ENCODE peak calls at places on chromosomes 7 and 10, in nine cellular contexts. C is NCI-H2029; M is HL-60; I is type B pancreatic cell; G is astrocyte of the spinal cord; R is HFFc6; K is occipital lobe; F is stimulated activated CD4-positive, alpha-beta T cell treated with anti-CD3 and anti-CD28 coated beads, Interleukin-12 subunit alpha, Interleukin-12 subunit beta, amount 100 ng/mL, for 48 hours; Z is memory B cell. D is an unnamed sample.
A peak's percentile ranks its signal among the peaks of the same experiment; 100 is the strongest.

GRCh38 chr10:114306116-114306973 is 67.3 kb downstream of the VWA2 start:
- DNase-seq in I (no peak), G (peak; percentile 98), M (no peak), Z (no peak), C (no peak), K (no peak), F (no peak), R (peak; percentile 94), D (peak; percentile 91)

GRCh38 chr7:84536256-84536870 is 341.8 kb upstream of the SEMA3A start:
- DNase-seq in Z (no peak), F (no peak), I (no peak), C (no peak), M (no peak), R (peak; percentile 55), K (no peak), G (no peak), D (no peak)

GRCh38 chr7:127474457-127474856 is 81.9 kb upstream of the ZNF800 start:
- DNase-seq in Z (no peak), C (no peak), M (no peak), I (no peak), F (no peak), K (no peak), G (no peak), R (no peak), D (no peak)

GRCh38 chr7:90411510-90411909 is 8.2 kb downstream of the CLDN12 start:
- DNase-seq in R (no peak), K (no peak), M (no peak), Z (no peak), I (no peak), G (peak; percentile 17), C (peak; percentile 95), F (no peak), D (no peak)

GRCh38 chr7:89514970-89515369 is 639.3 kb upstream of the STEAP1 start:
- DNase-seq in M (no peak), C (no peak), R (no peak), I (no peak), Z (no peak), F (no peak), K (no peak), G (no peak), D (no peak)

GRCh38 chr7:33495207-33495606 is 365.8 kb downstream of the BBS9 start:
- DNase-seq in M (no peak), F (no peak), Z (no peak), I (no peak), R (peak; percentile 69), G (peak; percentile 55), K (no peak), C (no peak), D (peak; percentile 12)

GRCh38 chr10:124132306-124132705 is 38.9 kb upstream of the CHST15 start:
- DNase-seq in K (no peak), I (no peak), R (no peak), M (no peak), F (no peak), C (no peak), G (no peak), Z (no peak), D (no peak)

GRCh38 chr7:101419831-101420230 is 57.2 kb downstream of the COL26A1 start:
- DNase-seq in C (no peak), I (no peak), G (no peak), R (no peak), K (no peak), M (no peak), F (no peak), Z (no peak), D (no peak)

GRCh38 chr10:18681366-18681765 is 22.1 kb downstream of the ARL5B start:
- DNase-seq in G (peak; percentile 45), R (no peak), K (no peak), Z (no peak), C (no peak), M (no peak), I (no peak), F (no peak), D (no peak)

GRCh38 chr10:132167041-132167674 is 19.6 kb upstream of the DPYSL4 start:
- DNase-seq in I (no peak), Z (no peak), K (no peak), C (no peak), F (no peak), M (no peak), G (no peak), R (no peak), D (no peak)

GRCh38 chr10:43115881-43116595 is 22.2 kb upstream of the CSGALNACT2 start:
- DNase-seq in F (no peak), K (no peak), M (no peak), R (no peak), C (no peak), Z (no peak), G (no peak), I (no peak), D (no peak)

GRCh38 chr10:75532253-75532924 is 101.0 kb downstream of the LRMDA start:
- DNase-seq in K (no peak), C (no peak), I (no peak), R (no peak), G (peak; percentile 75), F (no peak), Z (no peak), M (no peak), D (peak; percentile 15)

D was measured in AG08396.